ENCODE peak calls at places on chromosomes 16 and 17, in ten cellular contexts. A is frontal cortex; Z is CD8-positive, alpha-beta memory T cell; L is T follicular helper cell; U is nucleus accumbens; S is mesothelial cell of epicardium; W is activated CD8-positive, alpha-beta memory T cell treated with anti-CD3 and anti-CD28 coated beads, Interleukin-2, amount 50 U/mL, for 4 hours; Q is CD4-positive, alpha-beta T cell; C is NCI-H345; E is cardiac muscle cell. M is an unnamed sample.

GRCh38 chr17:39994448-39994847 is 13.8 kb downstream of the PSMD3 start:
- DNase-seq in A (no peak), Z (no peak), L (no peak), U (no peak), S (no peak), W (no peak), Q (no peak), C (no peak), E (no peak), M (no peak)

GRCh38 chr16:11232852-11233726 is 22.9 kb downstream of the SOCS1 start:
- DNase-seq in A (no peak), Z (peak; percentile 92), L (peak; percentile 68), U (no peak), S (no peak), W (peak; percentile 84), Q (peak; percentile 59), C (no peak), E (no peak), M (peak; percentile 72)

GRCh38 chr16:68724797-68725196 is 12.3 kb upstream of the CDH1 start:
- DNase-seq in A (no peak), Z (no peak), L (no peak), U (no peak), S (no peak), W (no peak), Q (no peak), C (no peak), E (no peak), M (no peak)

GRCh38 chr16:56941092-56941491 is 9.2 kb downstream of the HERPUD1 start:
- DNase-seq in A (no peak), Z (no peak), L (no peak), U (no peak), S (no peak), W (no peak), Q (no peak), C (no peak), E (no peak), M (no peak)

GRCh38 chr16:89484923-89485679 is 5.3 kb downstream of the ANKRD11 start:
- DNase-seq in A (no peak), Z (peak; percentile 43), L (no peak), U (no peak), S (no peak), W (no peak), Q (no peak), C (no peak), E (no peak), M (no peak)

GRCh38 chr17:13698832-13699231 is 97.1 kb upstream of the HS3ST3A1 start:
- DNase-seq in A (no peak), Z (no peak), L (no peak), U (no peak), S (no peak), W (no peak), Q (no peak), C (no peak), E (no peak), M (no peak)

GRCh38 chr16:1650131-1650530 is 27.9 kb upstream of the JPT2 start:
- DNase-seq in A (no peak), Z (no peak), L (no peak), U (no peak), S (no peak), W (no peak), Q (no peak), C (no peak), E (no peak), M (no peak)

GRCh38 chr17:64608571-64608981 is 53.5 kb downstream of the SMURF2 start:
- DNase-seq in A (no peak), Z (no peak), L (no peak), U (no peak), S (no peak), W (no peak), Q (no peak), C (no peak), E (no peak), M (no peak)

GRCh38 chr16:11621539-11621919 is 34.8 kb upstream of the LITAF start:
- DNase-seq in A (no peak), Z (no peak), L (no peak), U (no peak), S (no peak), W (no peak), Q (no peak), C (no peak), E (no peak), M (no peak)

GRCh38 chr16:70267516-70267915 is 15.8 kb upstream of the EXOSC6 start:
- DNase-seq in A (no peak), Z (no peak), L (no peak), U (no peak), S (no peak), W (no peak), Q (no peak), C (no peak), E (peak; percentile 55), M (no peak)

GRCh38 chr16:11627822-11628457 is 40.3 kb upstream of the SNN start:
- DNase-seq in A (no peak), Z (no peak), L (no peak), U (no peak), S (no peak), W (no peak), Q (no peak), C (no peak), E (no peak), M (no peak)

GRCh38 chr17:41511130-41511529 is 5.7 kb upstream of the KRT13 start:
- DNase-seq in A (no peak), Z (no peak), L (no peak), U (no peak), S (no peak), W (no peak), Q (no peak), C (no peak), E (no peak), M (no peak)

GRCh38 chr17:77254961-77255741 is 114.4 kb downstream of the SEC14L1 start:
- DNase-seq in A (no peak), Z (no peak), L (no peak), U (no peak), S (peak; percentile 58), W (no peak), Q (no peak), C (peak; percentile 55), E (no peak), M (no peak)

GRCh38 chr16:3087243-3087791 is 11.8 kb downstream of the ZSCAN10 start:
- DNase-seq in A (no peak), Z (no peak), L (no peak), U (no peak), S (no peak), W (no peak), Q (no peak), C (no peak), E (peak; percentile 24), M (no peak)

GRCh38 chr16:88785106-88785924 is at the start of gene PIEZO1:
- DNase-seq in A (peak; percentile 83), Z (peak; percentile 83), L (peak; percentile 81), U (peak; percentile 32), S (peak; percentile 66), W (peak; percentile 91), Q (peak; percentile 83), C (peak; percentile 17), E (peak; percentile 80), M (peak; percentile 69)

GRCh38 chr16:27824786-27825185 is 238.7 kb downstream of the GSG1L start:
- DNase-seq in A (no peak), Z (no peak), L (no peak), U (no peak), S (no peak), W (no peak), Q (no peak), C (no peak), E (no peak), M (no peak)

GRCh38 chr17:3682033-3682432 is 13.4 kb downstream of the EMC6 start:
- DNase-seq in A (no peak), Z (no peak), L (no peak), U (no peak), S (no peak), W (no peak), Q (no peak), C (no peak), E (no peak), M (no peak)

GRCh38 chr17:80892019-80892855 is 99.4 kb upstream of the CHMP6 start:
- DNase-seq in A (no peak), Z (peak; percentile 34), L (peak; percentile 84), U (no peak), S (no peak), W (peak; percentile 75), Q (peak; percentile 72), C (no peak), E (peak; percentile 52), M (peak; percentile 93)

GRCh38 chr16:28845173-28846079 is 722 bp downstream of the TUFM start:
- DNase-seq in A (no peak), Z (peak; percentile 5), L (no peak), U (no peak), S (no peak), W (no peak), Q (no peak), C (peak; percentile 9), E (peak; percentile 40), M (no peak)

GRCh38 chr17:2975469-2975958 is 87.9 kb downstream of the OR1D5 start:
- DNase-seq in A (no peak), Z (no peak), L (no peak), U (no peak), S (no peak), W (no peak), Q (no peak), C (no peak), E (no peak), M (no peak)

GRCh38 chr16:813204-813915 is 12.8 kb upstream of the GNG13 start:
- DNase-seq in A (peak; percentile 83), Z (peak; percentile 45), L (no peak), U (peak; percentile 37), S (no peak), W (peak; percentile 60), Q (peak; percentile 52), C (peak; percentile 51), E (peak; percentile 77), M (no peak)

GRCh38 chr17:28252436-28252835 is 66.6 kb upstream of the TMEM97 start:
- DNase-seq in A (no peak), Z (no peak), L (no peak), U (no peak), S (no peak), W (no peak), Q (no peak), C (no peak), E (no peak), M (no peak)

GRCh38 chr17:72445055-72445991 is 324.5 kb downstream of the SOX9 start:
- DNase-seq in A (no peak), Z (no peak), L (no peak), U (peak; percentile 72), S (no peak), W (no peak), Q (no peak), C (no peak), E (no peak), M (no peak)

GRCh38 chr16:24836836-24837235 is 8.9 kb upstream of the SLC5A11 start:
- DNase-seq in A (no peak), Z (no peak), L (no peak), U (no peak), S (no peak), W (no peak), Q (no peak), C (no peak), E (no peak), M (no peak)

GRCh38 chr16:81313731-81314602 is 795 bp upstream of the GAN start:
- DNase-seq in A (no peak), Z (no peak), L (no peak), U (no peak), S (no peak), W (no peak), Q (no peak), C (peak; percentile 16), E (no peak), M (no peak)

M was measured in T-helper 22 cell.